ENCODE peak calls at places on chromosomes 13 and 19, in five cellular contexts. One of them, this sample, is unnamed.

GRCh38 chr13:55000043-55000442 is 1971.4 kb downstream of the OLFM4 start:
- DNase-seq in stimulated activated CD4-positive, alpha-beta T cell treated with anti-CD3 and anti-CD28 coated beads, Interleukin-1b, Interleukin-23, amount 100 ng/mL, for 1 hour: no peak
- DNase-seq in aorta: no peak
- DNase-seq in M059J: no peak
- DNase-seq in midbrain: no peak
- DNase-seq in this sample: no peak

GRCh38 chr13:44273991-44274810 is 99.4 kb upstream of the SERP2 start:
- DNase-seq in stimulated activated CD4-positive, alpha-beta T cell treated with anti-CD3 and anti-CD28 coated beads, Interleukin-1b, Interleukin-23, amount 100 ng/mL, for 1 hour: no peak
- DNase-seq in midbrain: no peak
- DNase-seq in M059J: peak; percentile 75
- DNase-seq in aorta: no peak
- DNase-seq in this sample: no peak

GRCh38 chr13:32426191-32426980 is 1.5 kb downstream of the N4BP2L1 start:
- DNase-seq in midbrain: peak; percentile 35
- DNase-seq in aorta: no peak
- DNase-seq in M059J: peak; percentile 48
- DNase-seq in stimulated activated CD4-positive, alpha-beta T cell treated with anti-CD3 and anti-CD28 coated beads, Interleukin-1b, Interleukin-23, amount 100 ng/mL, for 1 hour: no peak
- DNase-seq in this sample: peak; percentile 53

GRCh38 chr19:30450945-30451344 is 78.8 kb downstream of the ZNF536 start:
- DNase-seq in M059J: no peak
- DNase-seq in stimulated activated CD4-positive, alpha-beta T cell treated with anti-CD3 and anti-CD28 coated beads, Interleukin-1b, Interleukin-23, amount 100 ng/mL, for 1 hour: no peak
- DNase-seq in aorta: no peak
- DNase-seq in midbrain: peak; percentile 32
- DNase-seq in this sample: no peak

GRCh38 chr19:58059681-58060080 is 599 bp downstream of the ZNF135 start:
- DNase-seq in stimulated activated CD4-positive, alpha-beta T cell treated with anti-CD3 and anti-CD28 coated beads, Interleukin-1b, Interleukin-23, amount 100 ng/mL, for 1 hour: no peak
- DNase-seq in aorta: no peak
- DNase-seq in midbrain: no peak
- DNase-seq in M059J: no peak
- DNase-seq in this sample: no peak

GRCh38 chr13:44402902-44403719 is 29.5 kb downstream of the SERP2 start:
- DNase-seq in midbrain: no peak
- DNase-seq in M059J: no peak
- DNase-seq in stimulated activated CD4-positive, alpha-beta T cell treated with anti-CD3 and anti-CD28 coated beads, Interleukin-1b, Interleukin-23, amount 100 ng/mL, for 1 hour: no peak
- DNase-seq in aorta: no peak
- DNase-seq in this sample: no peak

GRCh38 chr19:18333680-18334079 is 6.7 kb upstream of the PGPEP1 start:
- DNase-seq in M059J: no peak
- DNase-seq in aorta: no peak
- DNase-seq in midbrain: no peak
- DNase-seq in stimulated activated CD4-positive, alpha-beta T cell treated with anti-CD3 and anti-CD28 coated beads, Interleukin-1b, Interleukin-23, amount 100 ng/mL, for 1 hour: no peak
- DNase-seq in this sample: no peak

GRCh38 chr13:40916207-40916998 is 102.7 kb downstream of the ELF1 start:
- DNase-seq in stimulated activated CD4-positive, alpha-beta T cell treated with anti-CD3 and anti-CD28 coated beads, Interleukin-1b, Interleukin-23, amount 100 ng/mL, for 1 hour: no peak
- DNase-seq in M059J: no peak
- DNase-seq in aorta: no peak
- DNase-seq in midbrain: no peak
- DNase-seq in this sample: no peak

GRCh38 chr13:75372517-75372916 is 109.5 kb downstream of the TBC1D4 start:
- DNase-seq in midbrain: peak; percentile 52
- DNase-seq in M059J: peak; percentile 55
- DNase-seq in aorta: no peak
- DNase-seq in stimulated activated CD4-positive, alpha-beta T cell treated with anti-CD3 and anti-CD28 coated beads, Interleukin-1b, Interleukin-23, amount 100 ng/mL, for 1 hour: no peak
- DNase-seq in this sample: no peak

GRCh38 chr19:48992571-48993174 is 436 bp downstream of the GYS1 start:
- DNase-seq in stimulated activated CD4-positive, alpha-beta T cell treated with anti-CD3 and anti-CD28 coated beads, Interleukin-1b, Interleukin-23, amount 100 ng/mL, for 1 hour: no peak
- DNase-seq in M059J: peak; percentile 22
- DNase-seq in midbrain: peak; percentile 62
- DNase-seq in aorta: no peak
- DNase-seq in this sample: peak; percentile 73

GRCh38 chr19:14542721-14543328 is 13.4 kb downstream of the TECR start:
- DNase-seq in midbrain: peak; percentile 32
- DNase-seq in aorta: no peak
- DNase-seq in M059J: no peak
- DNase-seq in stimulated activated CD4-positive, alpha-beta T cell treated with anti-CD3 and anti-CD28 coated beads, Interleukin-1b, Interleukin-23, amount 100 ng/mL, for 1 hour: no peak
- DNase-seq in this sample: no peak

GRCh38 chr13:31394491-31394890 is 194.7 kb downstream of the B3GLCT start:
- DNase-seq in stimulated activated CD4-positive, alpha-beta T cell treated with anti-CD3 and anti-CD28 coated beads, Interleukin-1b, Interleukin-23, amount 100 ng/mL, for 1 hour: no peak
- DNase-seq in aorta: no peak
- DNase-seq in midbrain: no peak
- DNase-seq in M059J: peak; percentile 75
- DNase-seq in this sample: no peak

GRCh38 chr19:873084-874019 is 13.9 kb downstream of the CFD start:
- DNase-seq in aorta: no peak
- DNase-seq in stimulated activated CD4-positive, alpha-beta T cell treated with anti-CD3 and anti-CD28 coated beads, Interleukin-1b, Interleukin-23, amount 100 ng/mL, for 1 hour: no peak
- DNase-seq in midbrain: no peak
- DNase-seq in M059J: peak; percentile 27
- DNase-seq in this sample: no peak

GRCh38 chr19:1487576-1488281 is 2.4 kb downstream of the PCSK4 start:
- DNase-seq in M059J: no peak
- DNase-seq in midbrain: no peak
- DNase-seq in aorta: no peak
- DNase-seq in stimulated activated CD4-positive, alpha-beta T cell treated with anti-CD3 and anti-CD28 coated beads, Interleukin-1b, Interleukin-23, amount 100 ng/mL, for 1 hour: no peak
- DNase-seq in this sample: peak; percentile 57

GRCh38 chr19:5170329-5170745 is 170.3 kb downstream of the PTPRS start:
- DNase-seq in stimulated activated CD4-positive, alpha-beta T cell treated with anti-CD3 and anti-CD28 coated beads, Interleukin-1b, Interleukin-23, amount 100 ng/mL, for 1 hour: peak; percentile 21
- DNase-seq in midbrain: no peak
- DNase-seq in aorta: no peak
- DNase-seq in M059J: no peak
- DNase-seq in this sample: no peak

GRCh38 chr19:17035842-17036424 is 9.3 kb upstream of the CPAMD8 start:
- DNase-seq in M059J: peak; percentile 22
- DNase-seq in aorta: peak; percentile 83
- DNase-seq in stimulated activated CD4-positive, alpha-beta T cell treated with anti-CD3 and anti-CD28 coated beads, Interleukin-1b, Interleukin-23, amount 100 ng/mL, for 1 hour: no peak
- DNase-seq in midbrain: no peak
- DNase-seq in this sample: peak; percentile 56

GRCh38 chr13:90839061-90839460 is 508.4 kb upstream of the MIR17HG start:
- DNase-seq in midbrain: no peak
- DNase-seq in aorta: no peak
- DNase-seq in M059J: no peak
- DNase-seq in stimulated activated CD4-positive, alpha-beta T cell treated with anti-CD3 and anti-CD28 coated beads, Interleukin-1b, Interleukin-23, amount 100 ng/mL, for 1 hour: no peak
- DNase-seq in this sample: no peak

GRCh38 chr19:48480476-48481190 is 11.5 kb downstream of the CYTH2 start:
- DNase-seq in stimulated activated CD4-positive, alpha-beta T cell treated with anti-CD3 and anti-CD28 coated beads, Interleukin-1b, Interleukin-23, amount 100 ng/mL, for 1 hour: no peak
- DNase-seq in M059J: no peak
- DNase-seq in aorta: no peak
- DNase-seq in midbrain: peak; percentile 71
- DNase-seq in this sample: peak; percentile 85

GRCh38 chr19:19489804-19490204 is 25.5 kb downstream of the TSSK6 start:
- DNase-seq in aorta: no peak
- DNase-seq in stimulated activated CD4-positive, alpha-beta T cell treated with anti-CD3 and anti-CD28 coated beads, Interleukin-1b, Interleukin-23, amount 100 ng/mL, for 1 hour: no peak
- DNase-seq in midbrain: no peak
- DNase-seq in M059J: no peak
- DNase-seq in this sample: no peak

GRCh38 chr13:27967736-27968315 is 1.3 kb downstream of the CDX2 start:
- DNase-seq in M059J: no peak
- DNase-seq in stimulated activated CD4-positive, alpha-beta T cell treated with anti-CD3 and anti-CD28 coated beads, Interleukin-1b, Interleukin-23, amount 100 ng/mL, for 1 hour: no peak
- DNase-seq in midbrain: no peak
- DNase-seq in aorta: no peak
- DNase-seq in this sample: no peak

GRCh38 chr19:9435279-9436268 is at the start of gene ZNF266:
- DNase-seq in M059J: peak; percentile 89
- DNase-seq in aorta: peak; percentile 93
- DNase-seq in stimulated activated CD4-positive, alpha-beta T cell treated with anti-CD3 and anti-CD28 coated beads, Interleukin-1b, Interleukin-23, amount 100 ng/mL, for 1 hour: peak; percentile 83
- DNase-seq in midbrain: peak; percentile 88
- DNase-seq in this sample: peak; percentile 93

GRCh38 chr19:14434543-14435319 is 1.6 kb downstream of the PKN1 start:
- DNase-seq in aorta: peak; percentile 85
- DNase-seq in M059J: peak; percentile 86
- DNase-seq in midbrain: no peak
- DNase-seq in stimulated activated CD4-positive, alpha-beta T cell treated with anti-CD3 and anti-CD28 coated beads, Interleukin-1b, Interleukin-23, amount 100 ng/mL, for 1 hour: no peak
- DNase-seq in this sample: peak; percentile 73

GRCh38 chr13:95492044-95492801 is 60.3 kb upstream of the CLDN10 start:
- DNase-seq in stimulated activated CD4-positive, alpha-beta T cell treated with anti-CD3 and anti-CD28 coated beads, Interleukin-1b, Interleukin-23, amount 100 ng/mL, for 1 hour: no peak
- DNase-seq in aorta: no peak
- DNase-seq in midbrain: no peak
- DNase-seq in M059J: no peak
- DNase-seq in this sample: no peak

GRCh38 chr13:33372251-33372919 is 86.8 kb upstream of the STARD13 start:
- DNase-seq in stimulated activated CD4-positive, alpha-beta T cell treated with anti-CD3 and anti-CD28 coated beads, Interleukin-1b, Interleukin-23, amount 100 ng/mL, for 1 hour: no peak
- DNase-seq in aorta: no peak
- DNase-seq in M059J: no peak
- DNase-seq in midbrain: no peak
- DNase-seq in this sample: no peak

GRCh38 chr13:90103099-90103784 is 1244.2 kb upstream of the MIR17HG start:
- DNase-seq in M059J: no peak
- DNase-seq in midbrain: no peak
- DNase-seq in stimulated activated CD4-positive, alpha-beta T cell treated with anti-CD3 and anti-CD28 coated beads, Interleukin-1b, Interleukin-23, amount 100 ng/mL, for 1 hour: no peak
- DNase-seq in aorta: no peak
- DNase-seq in this sample: no peak

GRCh38 chr13:60756306-60756705 is 359.3 kb downstream of the TDRD3 start:
- DNase-seq in aorta: no peak
- DNase-seq in stimulated activated CD4-positive, alpha-beta T cell treated with anti-CD3 and anti-CD28 coated beads, Interleukin-1b, Interleukin-23, amount 100 ng/mL, for 1 hour: no peak
- DNase-seq in M059J: no peak
- DNase-seq in midbrain: no peak
- DNase-seq in this sample: no peak

GRCh38 chr19:17080441-17080803 is 4.8 kb downstream of the MYO9B start:
- DNase-seq in M059J: no peak
- DNase-seq in aorta: no peak
- DNase-seq in midbrain: no peak
- DNase-seq in stimulated activated CD4-positive, alpha-beta T cell treated with anti-CD3 and anti-CD28 coated beads, Interleukin-1b, Interleukin-23, amount 100 ng/mL, for 1 hour: no peak
- DNase-seq in this sample: no peak

This sample was measured in Right ventricle myocardium inferior.